ENCODE peak calls at places on chromosome 7, in seven cellular contexts. L, C, E, O, H, M and G are unnamed samples.
A peak's percentile ranks its signal among the peaks of the same experiment; 100 is the strongest.

GRCh38 chr7:16235152-16235526 is 186.2 kb downstream of the CRPPA start:
- DNase-seq in C (no peak), H (no peak), M (no peak), L (no peak), O (no peak), E (no peak), G (no peak)

GRCh38 chr7:105677395-105677701 is 96.1 kb upstream of the EFCAB10 start:
- DNase-seq in O (no peak), L (no peak), M (no peak), C (no peak), E (no peak), H (no peak), G (no peak)

GRCh38 chr7:157815061-157816022 is 478.5 kb downstream of the DNAJB6 start:
- DNase-seq in E (no peak), L (no peak), M (no peak), C (no peak), O (no peak), H (peak; percentile 49), G (no peak)

GRCh38 chr7:148622887-148623585 is 32.5 kb downstream of the C7orf33 start:
- DNase-seq in M (no peak), E (peak; percentile 5), C (no peak), H (no peak), O (no peak), L (no peak), G (no peak)

GRCh38 chr7:117750612-117751563 is 122.4 kb downstream of the CTTNBP2 start:
- DNase-seq in C (peak; percentile 19), O (no peak), H (no peak), L (peak; percentile 50), M (no peak), E (peak; percentile 11), G (peak; percentile 28)

GRCh38 chr7:46319841-46320240 is 398.8 kb upstream of the IGFBP3 start:
- DNase-seq in C (no peak), L (peak; percentile 7), E (no peak), O (no peak), H (no peak), M (no peak), G (no peak)

GRCh38 chr7:142745091-142745635 is 4.1 kb upstream of the PRSS1 start:
- DNase-seq in M (no peak), O (peak; percentile 59), L (peak; percentile 56), C (no peak), H (no peak), E (no peak), G (no peak)

GRCh38 chr7:150945853-150946825 is 32.0 kb downstream of the KCNH2 start:
- DNase-seq in M (no peak), H (peak; percentile 70), C (no peak), E (no peak), O (peak; percentile 45), L (no peak), G (no peak)

DNA sequence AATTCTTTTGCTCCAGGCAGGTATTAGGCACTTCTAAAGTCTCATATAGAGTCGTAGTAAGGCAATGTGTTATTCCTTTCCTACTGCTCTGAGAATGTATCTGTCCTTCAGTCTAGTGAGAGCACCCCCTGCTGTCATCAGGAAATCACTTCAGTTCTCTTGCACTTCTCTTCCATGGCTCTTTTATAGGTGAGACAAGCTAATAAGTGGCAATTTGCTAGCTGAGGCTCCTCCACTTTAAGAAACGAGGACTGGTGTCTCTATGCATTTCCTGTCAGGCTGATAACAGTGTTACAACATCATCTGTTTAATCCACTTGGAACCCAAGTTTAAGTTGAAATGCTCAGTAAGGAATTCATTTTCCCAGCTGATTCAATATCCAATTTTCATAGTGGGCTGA is 350.6 kb downstream of the TFEC start:
- DNase-seq in O (peak; percentile 16), M (no peak), H (no peak), L (peak; percentile 59), C (no peak), E (peak; percentile 43), G (no peak)
- TF ChIP-seq CTCF in O (no peak), M (no peak), H (peak; percentile 42), L (peak; percentile 53), C (peak; percentile 49), E (peak; percentile 57), G (peak; percentile 45)

DNA sequence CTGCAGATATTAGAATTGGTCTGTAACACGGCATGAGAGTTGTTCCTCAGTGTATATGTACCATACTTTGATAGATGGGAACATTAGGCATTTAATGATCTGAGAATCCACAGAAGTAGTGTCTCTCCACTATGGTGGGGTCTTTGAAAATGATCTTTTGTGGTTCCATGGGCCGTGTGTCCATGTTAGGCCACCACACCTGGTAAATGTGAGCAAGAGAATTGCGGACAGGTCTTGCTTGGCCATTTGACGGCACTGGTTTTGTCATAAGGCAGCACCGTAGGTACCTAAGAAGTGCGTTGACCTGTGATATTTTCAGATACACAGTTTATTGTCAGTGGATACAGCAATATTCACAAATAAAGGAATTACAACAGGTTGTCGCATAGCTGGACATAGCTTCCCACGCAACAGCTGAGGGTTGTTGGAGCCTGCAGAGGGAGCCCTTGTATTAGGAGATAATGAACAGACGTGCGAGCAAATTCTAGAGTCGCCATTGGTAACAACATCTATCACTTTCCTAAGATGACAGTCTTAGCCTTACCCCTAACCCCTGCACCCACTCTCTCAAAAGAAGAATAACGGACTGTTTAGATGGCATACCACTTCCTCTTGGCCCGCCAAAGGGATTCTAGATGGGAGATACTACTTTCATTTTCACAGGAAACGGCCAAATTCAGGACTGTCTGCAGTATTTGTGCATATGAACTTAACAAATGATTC is 111.4 kb downstream of the COL28A1 start:
- DNase-seq in E (peak; percentile 62), C (peak; percentile 54), M (peak; percentile 72), L (peak; percentile 67), O (peak; percentile 32), H (no peak), G (no peak)
- H3K4me3 ChIP-seq in E (peak overlapping the region; percentile 68), C (peak overlapping the region; percentile 40), M (peak overlapping the region; percentile 39), L (peak overlapping the region; percentile 72), O (peak overlapping the region; percentile 22), H (peak overlapping the region; percentile 51), G (peak overlapping the region; percentile 42)

DNA sequence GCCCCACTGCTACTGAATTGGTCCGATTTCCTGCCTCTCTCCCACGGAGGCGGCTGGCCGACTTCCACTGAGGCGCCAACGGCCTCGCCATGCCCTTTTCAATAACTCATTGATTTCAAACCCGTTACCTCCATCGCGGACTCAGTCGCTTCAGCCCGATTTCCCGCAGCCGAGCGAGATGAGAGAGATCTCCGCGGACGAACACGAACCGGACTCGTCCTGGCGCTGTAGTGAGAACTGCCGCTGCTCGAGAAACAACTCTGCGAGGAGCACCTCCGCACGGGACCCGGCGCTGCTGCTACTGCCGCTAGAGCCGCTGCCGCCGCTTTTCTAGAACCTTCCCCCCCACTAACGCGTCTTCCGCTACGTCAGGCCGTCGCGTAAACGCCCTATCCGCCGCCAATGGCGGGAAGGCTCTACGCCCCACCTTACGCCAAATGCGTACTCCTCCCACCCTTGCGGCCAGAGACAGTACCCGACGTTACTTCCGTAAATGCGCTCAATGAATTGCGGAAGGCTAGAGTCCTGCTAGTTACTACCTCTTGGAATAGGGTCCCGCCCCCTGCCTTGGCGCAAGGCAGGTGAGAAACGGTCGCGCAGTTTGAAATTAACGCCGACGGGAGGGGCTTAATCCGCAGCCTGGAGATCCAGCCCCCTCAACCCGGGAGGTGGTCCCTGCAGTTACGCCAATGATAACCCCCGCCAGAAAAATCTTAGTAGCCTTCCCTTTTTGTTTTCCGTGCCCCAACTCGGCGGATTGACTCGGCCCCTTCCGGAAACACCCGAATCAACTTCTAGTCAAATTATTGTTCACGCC is at the start of gene HNRNPA2B1:
- DNase-seq in O (peak; percentile 97), E (peak; percentile 95), M (peak; percentile 98), L (peak; percentile 97), C (peak; percentile 71), H (peak; percentile 98), G (peak; percentile 97)
- TF ChIP-seq CTCF in O (peak; percentile 15), E (no peak), M (peak; percentile 4), L (no peak), C (no peak), H (no peak), G (no peak)

GRCh38 chr7:155207335-155208002 is 90.2 kb upstream of the INSIG1 start:
- DNase-seq in C (no peak), M (no peak), O (no peak), L (no peak), H (no peak), E (no peak), G (no peak)
- H3K4me3 ChIP-seq in C (no peak overlapping the region), M (no peak overlapping the region), O (no peak overlapping the region), L (no peak overlapping the region), H (no peak overlapping the region), E (no peak overlapping the region), G (no peak overlapping the region)

DNA sequence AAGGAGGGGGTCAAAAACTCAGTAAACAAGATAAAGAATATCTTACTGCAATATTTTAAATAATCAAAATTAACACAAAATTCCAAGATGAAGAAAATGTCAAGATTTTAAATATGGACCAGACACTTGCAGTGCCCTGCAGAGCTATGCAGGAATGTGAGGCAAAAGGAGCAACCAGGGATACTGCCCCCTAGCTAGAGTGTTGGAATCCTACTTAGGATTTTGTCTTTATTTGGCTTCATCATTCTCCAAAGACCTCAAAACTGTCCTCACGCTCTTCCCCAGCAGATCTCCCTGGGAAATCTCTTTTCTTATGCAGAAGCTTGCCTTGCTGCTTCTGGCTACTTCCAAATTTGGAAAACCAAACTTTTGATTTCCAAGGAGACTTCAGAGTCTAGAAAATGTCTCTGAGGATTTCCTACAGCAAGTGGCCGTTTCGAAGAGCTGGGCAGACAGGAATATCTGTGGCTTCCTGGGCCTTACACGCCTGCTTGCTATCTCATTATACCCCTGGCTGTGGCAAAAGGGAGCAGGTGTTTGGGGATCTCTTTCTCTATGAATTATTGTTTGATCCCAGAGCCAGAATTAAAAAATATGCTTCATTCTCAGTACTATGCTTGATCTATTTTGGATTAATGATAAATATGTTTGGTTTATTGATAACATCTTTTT is 232.2 kb upstream of the BMPER start:
- DNase-seq in M (no peak), L (no peak), O (no peak), H (no peak), C (no peak), E (no peak), G (no peak)
- TF ChIP-seq CTCF in M (no peak), L (no peak), O (no peak), H (no peak), C (no peak), E (no peak), G (no peak)

DNA sequence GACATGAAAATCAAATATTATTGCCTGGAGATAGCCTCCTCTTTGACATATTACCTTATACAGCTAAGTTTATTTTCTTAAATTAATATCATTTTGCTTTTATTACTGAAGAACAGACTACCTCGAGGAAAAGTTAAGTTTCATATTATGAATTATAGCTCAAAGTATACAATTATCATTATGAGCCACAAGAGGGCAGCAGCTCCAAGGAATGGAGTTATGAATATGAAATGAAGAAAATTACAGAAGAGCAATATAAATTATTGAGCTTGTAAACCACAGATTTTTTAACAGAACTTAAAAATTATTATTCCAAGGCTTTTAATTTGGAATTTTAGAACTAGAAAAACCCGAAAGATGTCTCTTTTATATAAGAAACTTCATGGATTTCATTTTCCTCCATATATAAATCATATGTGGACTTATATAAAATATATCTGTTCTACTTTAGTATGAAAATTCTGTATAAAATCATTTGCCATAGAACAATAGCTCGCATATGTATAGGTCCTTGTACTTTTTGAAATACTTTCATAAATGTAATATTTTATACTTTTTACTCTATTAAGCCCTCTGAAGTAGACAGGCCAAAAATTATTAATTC is 40.1 kb downstream of the IQUB start:
- DNase-seq in M (peak; percentile 22), E (peak; percentile 35), O (peak; percentile 12), H (no peak), L (peak; percentile 27), C (peak; percentile 20), G (peak; percentile 16)
- H3K4me3 ChIP-seq in M (no peak overlapping the region), E (no peak overlapping the region), O (no peak overlapping the region), H (no peak overlapping the region), L (no peak overlapping the region), C (no peak overlapping the region), G (no peak overlapping the region)

GRCh38 chr7:140595468-140596147 is 45.0 kb downstream of the DENND2A start:
- DNase-seq in L (no peak), H (no peak), E (peak; percentile 31), M (peak; percentile 35), O (no peak), C (no peak), G (no peak)
- TF ChIP-seq CTCF in L (no peak), H (no peak), E (no peak), M (no peak), O (no peak), C (no peak), G (no peak)